ENCODE peak calls at places on chromosomes 16 and 17, in four cellular contexts. C is progenitor cell of endocrine pancreas, O is MCF 10A, I is cardiac muscle cell. H is an unnamed sample.

GRCh38 chr17:60355663-60356594 is 36.0 kb downstream of the USP32 start:
- DNase-seq in C (no peak), O (no peak), I (no peak), H (peak; percentile 54)

GRCh38 chr17:47713980-47714689 is 18.9 kb upstream of the TBX21 start:
- DNase-seq in C (no peak), O (no peak), I (no peak), H (no peak)

GRCh38 chr16:86365513-86366040 is 144.8 kb upstream of the FOXF1 start:
- DNase-seq in C (no peak), O (no peak), I (no peak), H (no peak)

GRCh38 chr17:81386646-81387234 is 8.5 kb upstream of the BAHCC1 start:
- DNase-seq in C (peak; percentile 49), O (no peak), I (peak; percentile 78), H (no peak)

GRCh38 chr16:53865492-53865863 is 161.5 kb downstream of the FTO start:
- DNase-seq in C (no peak), O (peak; percentile 79), I (no peak), H (no peak)

GRCh38 chr17:67759355-67760171 is 41.8 kb downstream of the NOL11 start:
- DNase-seq in C (no peak), O (no peak), I (no peak), H (no peak)

GRCh38 chr17:82350182-82351030 is 8.6 kb upstream of the TEX19 start:
- DNase-seq in C (no peak), O (peak; percentile 47), I (no peak), H (no peak)

GRCh38 chr16:86917471-86918365 is 339.4 kb downstream of the FOXL1 start:
- DNase-seq in C (no peak), O (no peak), I (no peak), H (no peak)

GRCh38 chr17:55513885-55514590 is 2.8 kb upstream of the SMIM36 start:
- DNase-seq in C (peak; percentile 59), O (peak; percentile 80), I (peak; percentile 83), H (peak; percentile 96)

GRCh38 chr17:74474043-74474792 is 7.8 kb downstream of the CD300A start:
- DNase-seq in C (no peak), O (no peak), I (no peak), H (no peak)

GRCh38 chr17:49193513-49194296 is 16.7 kb downstream of the GNGT2 start:
- DNase-seq in C (no peak), O (peak; percentile 34), I (peak; percentile 28), H (peak; percentile 74)

GRCh38 chr17:49021095-49021767 is 24.0 kb downstream of the IGF2BP1 start:
- DNase-seq in C (no peak), O (peak; percentile 38), I (no peak), H (no peak)

GRCh38 chr17:42706732-42707131 is 24.4 kb downstream of the CNTNAP1 start:
- DNase-seq in C (no peak), O (no peak), I (no peak), H (no peak)

GRCh38 chr17:38867179-38867994 is 2.5 kb upstream of the LASP1 start:
- DNase-seq in C (peak; percentile 41), O (peak; percentile 69), I (peak; percentile 69), H (peak; percentile 64)

GRCh38 chr17:35245196-35245486 is 2.3 kb downstream of the SLFN5 start:
- DNase-seq in C (no peak), O (peak; percentile 90), I (no peak), H (peak; percentile 83)

GRCh38 chr17:45907720-45908395 is 13.5 kb downstream of the MAPT start:
- DNase-seq in C (no peak), O (no peak), I (no peak), H (no peak)

GRCh38 chr17:7440113-7440822 is 956 bp downstream of the FGF11 start:
- DNase-seq in C (no peak), O (no peak), I (peak; percentile 76), H (peak; percentile 28)

GRCh38 chr17:49224198-49224996 is 6.2 kb downstream of the PHOSPHO1 start:
- DNase-seq in C (peak; percentile 40), O (no peak), I (peak; percentile 31), H (no peak)